ENCODE peak calls at places on chromosomes 6 and 20, in four cellular contexts. One of them, this sample, is unnamed.
A peak's percentile ranks its signal among the peaks of the same experiment; 100 is the strongest.

GRCh38 chr6:39090036-39090435 is 24.9 kb downstream of the SAYSD1 start:
- DNase-seq in mesendoderm: no peak
- DNase-seq in H9: no peak
- DNase-seq in H1: no peak
- DNase-seq in this sample: no peak

GRCh38 chr6:19812512-19813119 is 24.6 kb upstream of the ID4 start:
- DNase-seq in mesendoderm: peak; percentile 59
- DNase-seq in H9: no peak
- DNase-seq in H1: no peak
- DNase-seq in this sample: peak; percentile 61

GRCh38 chr6:170233304-170234205 is 57.3 kb downstream of the DLL1 start:
- DNase-seq in mesendoderm: no peak
- DNase-seq in H9: no peak
- DNase-seq in H1: no peak
- DNase-seq in this sample: no peak

GRCh38 chr20:4901031-4901818 is 100.1 kb downstream of the SLC23A2 start:
- DNase-seq in mesendoderm: no peak
- DNase-seq in H9: no peak
- DNase-seq in H1: no peak
- DNase-seq in this sample: no peak

GRCh38 chr6:168314029-168314420 is 5.6 kb downstream of the DACT2 start:
- DNase-seq in mesendoderm: no peak
- DNase-seq in H9: no peak
- DNase-seq in H1: no peak
- DNase-seq in this sample: no peak

GRCh38 chr6:91824346-91824745 is 1237.5 kb upstream of the MAP3K7 start:
- DNase-seq in mesendoderm: no peak
- DNase-seq in H9: no peak
- DNase-seq in H1: no peak
- DNase-seq in this sample: no peak

GRCh38 chr6:31293343-31293742 is 21.5 kb upstream of the HLA-C start:
- DNase-seq in mesendoderm: peak; percentile 57
- DNase-seq in H9: no peak
- DNase-seq in H1: no peak
- DNase-seq in this sample: peak; percentile 39

GRCh38 chr6:79127660-79128059 is 49.6 kb upstream of the PHIP start:
- DNase-seq in mesendoderm: peak; percentile 70
- DNase-seq in H9: peak; percentile 72
- DNase-seq in H1: no peak
- DNase-seq in this sample: no peak

GRCh38 chr6:112251170-112251945 is 3.0 kb downstream of the LAMA4 start:
- DNase-seq in mesendoderm: no peak
- DNase-seq in H9: no peak
- DNase-seq in H1: no peak
- DNase-seq in this sample: peak; percentile 79

GRCh38 chr20:63246490-63247284 is 7.6 kb downstream of the NKAIN4 start:
- DNase-seq in mesendoderm: peak; percentile 40
- DNase-seq in H9: peak; percentile 76
- DNase-seq in H1: no peak
- DNase-seq in this sample: no peak

GRCh38 chr6:6221829-6222535 is 98.5 kb downstream of the F13A1 start:
- DNase-seq in mesendoderm: peak; percentile 66
- DNase-seq in H9: peak; percentile 58
- DNase-seq in H1: no peak
- DNase-seq in this sample: no peak

GRCh38 chr20:45052698-45053440 is 48.1 kb downstream of the KCNS1 start:
- DNase-seq in mesendoderm: no peak
- DNase-seq in H9: no peak
- DNase-seq in H1: no peak
- DNase-seq in this sample: peak; percentile 81

GRCh38 chr6:126524927-126525326 is 185.0 kb downstream of the CENPW start:
- DNase-seq in mesendoderm: no peak
- DNase-seq in H9: no peak
- DNase-seq in H1: no peak
- DNase-seq in this sample: no peak

GRCh38 chr6:8435845-8436168 is 462 bp upstream of the SLC35B3 start:
- DNase-seq in mesendoderm: no peak
- DNase-seq in H9: no peak
- DNase-seq in H1: no peak
- DNase-seq in this sample: peak; percentile 3

GRCh38 chr6:115945806-115946205 is 114.9 kb downstream of the FRK start:
- DNase-seq in mesendoderm: no peak
- DNase-seq in H9: no peak
- DNase-seq in H1: no peak
- DNase-seq in this sample: no peak

GRCh38 chr20:62737271-62737761 is 28.7 kb downstream of the NTSR1 start:
- DNase-seq in mesendoderm: no peak
- DNase-seq in H9: no peak
- DNase-seq in H1: no peak
- DNase-seq in this sample: no peak

GRCh38 chr20:24420567-24420966 is 48.9 kb upstream of the SYNDIG1 start:
- DNase-seq in mesendoderm: no peak
- DNase-seq in H9: no peak
- DNase-seq in H1: no peak
- DNase-seq in this sample: no peak

GRCh38 chr6:150573041-150573681 is 26.5 kb upstream of the PLEKHG1 start:
- DNase-seq in mesendoderm: peak; percentile 74
- DNase-seq in H9: no peak
- DNase-seq in H1: no peak
- DNase-seq in this sample: no peak

GRCh38 chr6:46419576-46420002 is 71.7 kb downstream of the RCAN2 start:
- DNase-seq in mesendoderm: peak; percentile 68
- DNase-seq in H9: peak; percentile 31
- DNase-seq in H1: no peak
- DNase-seq in this sample: peak; percentile 67

GRCh38 chr20:36062799-36063198 is 91.7 kb upstream of the EPB41L1 start:
- DNase-seq in mesendoderm: no peak
- DNase-seq in H9: no peak
- DNase-seq in H1: no peak
- DNase-seq in this sample: no peak

GRCh38 chr6:130202782-130203181 is 20.0 kb downstream of the SAMD3 start:
- DNase-seq in mesendoderm: peak; percentile 52
- DNase-seq in H9: peak; percentile 50
- DNase-seq in H1: peak; percentile 27
- DNase-seq in this sample: no peak

GRCh38 chr6:223763-224162 is 68.5 kb upstream of the DUSP22 start:
- DNase-seq in mesendoderm: no peak
- DNase-seq in H9: no peak
- DNase-seq in H1: no peak
- DNase-seq in this sample: peak; percentile 86

GRCh38 chr6:33313105-33313708 is 671 bp downstream of the TAPBP start:
- DNase-seq in mesendoderm: peak; percentile 75
- DNase-seq in H9: peak; percentile 78
- DNase-seq in H1: no peak
- DNase-seq in this sample: peak; percentile 31

GRCh38 chr6:21133902-21134301 is 459.6 kb upstream of the SOX4 start:
- DNase-seq in mesendoderm: peak; percentile 17
- DNase-seq in H9: no peak
- DNase-seq in H1: no peak
- DNase-seq in this sample: no peak

GRCh38 chr6:22248513-22249308 is 48.1 kb downstream of the PRL start:
- DNase-seq in mesendoderm: peak; percentile 35
- DNase-seq in H9: no peak
- DNase-seq in H1: no peak
- DNase-seq in this sample: peak; percentile 83

GRCh38 chr20:24960861-24961260 is 11.8 kb downstream of the CST7 start:
- DNase-seq in mesendoderm: peak; percentile 33
- DNase-seq in H9: no peak
- DNase-seq in H1: no peak
- DNase-seq in this sample: no peak

GRCh38 chr20:57849126-57849867 is 139.5 kb upstream of the PMEPA1 start:
- DNase-seq in mesendoderm: no peak
- DNase-seq in H9: peak; percentile 20
- DNase-seq in H1: no peak
- DNase-seq in this sample: no peak

GRCh38 chr6:170050591-170051041 is 240.3 kb downstream of the DLL1 start:
- DNase-seq in mesendoderm: no peak
- DNase-seq in H9: no peak
- DNase-seq in H1: no peak
- DNase-seq in this sample: no peak

GRCh38 chr6:9504191-9504590 is 910.7 kb downstream of the TFAP2A start:
- DNase-seq in mesendoderm: no peak
- DNase-seq in H9: no peak
- DNase-seq in H1: no peak
- DNase-seq in this sample: no peak

GRCh38 chr6:31776563-31776960 is 566 bp downstream of the VWA7 start:
- DNase-seq in mesendoderm: no peak
- DNase-seq in H9: no peak
- DNase-seq in H1: no peak
- DNase-seq in this sample: no peak

GRCh38 chr6:144149894-144150672 is at the start of gene STX11:
- DNase-seq in mesendoderm: peak; percentile 69
- DNase-seq in H9: peak; percentile 59
- DNase-seq in H1: peak; percentile 10
- DNase-seq in this sample: peak; percentile 29

GRCh38 chr6:68468244-68468884 is 166.7 kb upstream of the ADGRB3 start:
- DNase-seq in mesendoderm: peak; percentile 42
- DNase-seq in H9: peak; percentile 33
- DNase-seq in H1: peak; percentile 5
- DNase-seq in this sample: no peak

GRCh38 chr20:64156136-64156885 is 7.9 kb upstream of the MYT1 start:
- DNase-seq in mesendoderm: no peak
- DNase-seq in H9: no peak
- DNase-seq in H1: no peak
- DNase-seq in this sample: no peak

DNA sequence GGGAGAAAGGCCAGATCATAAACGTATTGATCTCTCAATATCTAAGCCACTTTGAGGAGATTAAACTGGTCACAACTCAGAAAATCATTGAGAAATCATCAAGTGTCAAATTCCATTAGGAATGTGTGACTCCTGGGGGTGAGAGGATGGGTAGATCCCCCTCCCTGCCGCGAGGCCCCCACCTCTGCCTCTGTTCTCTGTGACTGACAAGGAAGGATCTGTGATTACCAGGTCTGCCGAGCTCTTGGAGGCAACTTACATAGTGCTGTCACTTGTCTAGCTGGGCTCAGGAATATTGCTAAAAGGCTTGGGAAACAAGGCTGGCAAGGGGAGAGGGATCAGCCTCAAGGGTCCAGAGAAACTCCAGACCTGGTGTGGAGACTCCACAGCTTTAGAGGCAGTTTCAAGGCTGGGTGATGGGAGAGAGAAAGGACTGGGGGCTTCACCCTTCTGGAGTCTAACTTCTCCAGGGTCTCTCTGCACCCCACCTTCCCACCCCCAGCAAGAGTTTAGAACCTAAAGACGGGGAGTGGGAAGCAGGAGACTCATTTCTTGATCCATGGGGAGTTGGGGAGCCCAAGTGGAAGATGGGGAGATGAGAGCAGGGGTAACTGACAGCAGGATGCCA is 11.6 kb upstream of the ARMC12 start:
- DNase-seq in mesendoderm: peak; percentile 49
- DNase-seq in H9: no peak
- DNase-seq in H1: no peak
- DNase-seq in this sample: no peak
- H3K56ac ChIP-seq in mesendoderm: no peak overlapping the region
- H3K56ac ChIP-seq in H9: no peak overlapping the region
- H3K56ac ChIP-seq in H1: no peak overlapping the region
- H3K56ac ChIP-seq in this sample: no peak overlapping the region

DNA sequence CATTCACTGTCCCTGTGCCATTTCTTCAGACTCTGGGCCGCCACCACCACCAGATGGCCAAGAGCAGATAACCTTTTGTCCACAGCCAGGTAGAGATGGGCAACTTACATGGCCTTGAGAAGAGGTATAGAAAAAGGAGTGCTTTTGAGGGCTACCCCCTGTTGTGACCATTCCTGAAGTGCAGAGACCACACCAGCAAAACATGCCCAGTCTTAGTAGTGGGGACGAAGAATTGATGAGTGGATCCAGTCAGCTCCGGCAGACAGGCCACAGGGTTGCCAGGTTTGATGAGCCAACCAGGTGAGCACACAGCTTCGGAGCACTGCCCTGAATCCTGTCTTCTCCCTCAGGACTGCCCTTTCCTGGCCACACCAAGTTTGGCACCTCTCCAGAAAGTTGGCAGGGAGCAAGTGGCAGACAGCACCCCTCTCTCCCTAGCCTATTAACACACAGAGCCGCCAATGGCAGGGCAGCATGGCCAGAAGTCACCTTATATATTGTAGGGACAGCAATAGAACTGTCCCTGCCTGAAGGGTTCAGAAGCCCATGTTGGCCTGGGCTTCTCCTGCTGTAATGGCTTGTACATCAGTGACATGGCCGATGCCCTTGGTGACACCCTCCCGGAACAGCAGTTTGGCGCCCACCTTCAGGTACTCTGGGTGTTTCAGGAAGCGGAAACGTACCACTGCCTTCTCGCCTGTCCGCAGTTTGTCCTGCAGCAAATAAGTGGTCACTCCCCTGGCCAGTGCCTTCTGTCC is 7.8 kb downstream of the GTPBP2 start:
- DNase-seq in mesendoderm: no peak
- DNase-seq in H9: no peak
- DNase-seq in H1: no peak
- DNase-seq in this sample: no peak
- H3K4me2 ChIP-seq in mesendoderm: no peak overlapping the region
- H3K4me2 ChIP-seq in H9: no peak overlapping the region
- H3K4me2 ChIP-seq in H1: no peak overlapping the region
- H3K4me2 ChIP-seq in this sample: no peak overlapping the region

GRCh38 chr20:6806291-6806690 is 38.8 kb downstream of the BMP2 start:
- DNase-seq in mesendoderm: no peak
- DNase-seq in H9: no peak
- DNase-seq in H1: no peak
- DNase-seq in this sample: no peak
- H3K56ac ChIP-seq in mesendoderm: no peak overlapping the region
- H3K56ac ChIP-seq in H9: no peak overlapping the region
- H3K56ac ChIP-seq in H1: no peak overlapping the region
- H3K56ac ChIP-seq in this sample: no peak overlapping the region

GRCh38 chr20:50797142-50797541 is 2.3 kb downstream of the BCAS4 start:
- DNase-seq in mesendoderm: no peak
- DNase-seq in H9: no peak
- DNase-seq in H1: no peak
- DNase-seq in this sample: no peak
- H3K4me2 ChIP-seq in mesendoderm: no peak overlapping the region
- H3K4me2 ChIP-seq in H9: no peak overlapping the region
- H3K4me2 ChIP-seq in H1: no peak overlapping the region
- H3K4me2 ChIP-seq in this sample: no peak overlapping the region

DNA sequence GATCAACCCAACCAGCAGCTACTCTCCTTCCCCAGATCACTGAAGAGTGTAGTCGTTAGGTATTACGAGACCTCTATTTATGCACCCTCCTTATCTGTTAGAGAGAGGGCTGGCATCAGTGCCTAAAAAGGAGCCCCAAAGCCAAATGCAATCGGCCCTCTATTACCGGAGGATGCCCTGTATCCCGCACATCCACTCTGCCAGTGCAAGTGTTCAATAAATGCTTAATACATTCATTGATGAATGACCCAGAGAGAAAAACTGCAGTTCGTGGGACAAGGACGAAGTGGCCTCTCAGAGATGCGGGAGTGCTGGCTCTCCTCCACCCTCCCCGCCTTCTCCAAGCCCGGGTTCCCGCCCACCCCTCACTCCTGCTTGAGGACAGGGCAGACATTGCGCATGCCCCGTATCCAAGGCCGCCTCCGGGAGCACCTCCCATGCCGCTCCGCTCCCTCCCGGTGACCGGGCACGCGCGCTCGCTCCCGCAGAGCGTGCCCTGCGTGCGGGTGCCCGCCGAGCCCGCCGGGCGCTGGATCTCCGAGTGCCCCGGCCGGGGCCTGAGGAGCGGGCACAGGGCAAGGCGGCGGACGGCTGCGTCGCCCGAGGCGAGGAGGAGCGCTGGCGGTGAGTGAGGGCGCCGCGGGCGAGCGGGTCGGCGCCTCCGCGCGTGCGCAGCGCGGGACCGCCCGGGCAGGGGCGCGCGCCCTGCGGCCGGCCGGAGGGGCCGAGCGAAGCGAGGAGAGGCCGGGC is 27.2 kb upstream of the BTBD3 start:
- DNase-seq in mesendoderm: peak; percentile 97
- DNase-seq in H9: peak; percentile 97
- DNase-seq in H1: peak; percentile 89
- DNase-seq in this sample: peak; percentile 91
- H3K56ac ChIP-seq in mesendoderm: peak overlapping the region; percentile 79
- H3K56ac ChIP-seq in H9: no peak overlapping the region
- H3K56ac ChIP-seq in H1: no peak overlapping the region
- H3K56ac ChIP-seq in this sample: peak overlapping the region; percentile 78

This sample was measured in IMR-90.